ENCODE peak calls at places on chromosomes 2 and 18, in ten cellular contexts. One of them, this sample, is unnamed.

GRCh38 chr2:238095143-238095542 is 5.0 kb upstream of the ESPNL start:
- DNase-seq in HuH-7.5: no peak
- DNase-seq in ELR: no peak
- DNase-seq in T-helper 9 cell: no peak
- DNase-seq in dorsolateral prefrontal cortex: no peak
- DNase-seq in left colon: no peak
- DNase-seq in stimulated activated CD8-positive, alpha-beta memory T cell treated with anti-CD3 and anti-CD28 coated beads, Interleukin-15, amount 100 ng/mL, for 1 hour: no peak
- DNase-seq in epithelial cell of proximal tubule: no peak
- DNase-seq in foreskin fibroblast: no peak
- DNase-seq in skeletal muscle cell: no peak
- DNase-seq in this sample: no peak

GRCh38 chr2:97982621-97983020 is 13.1 kb downstream of the TMEM131 start:
- DNase-seq in HuH-7.5: no peak
- DNase-seq in ELR: peak
- DNase-seq in T-helper 9 cell: no peak
- DNase-seq in dorsolateral prefrontal cortex: no peak
- DNase-seq in left colon: no peak
- DNase-seq in stimulated activated CD8-positive, alpha-beta memory T cell treated with anti-CD3 and anti-CD28 coated beads, Interleukin-15, amount 100 ng/mL, for 1 hour: no peak
- DNase-seq in epithelial cell of proximal tubule: no peak
- DNase-seq in foreskin fibroblast: peak
- DNase-seq in skeletal muscle cell: no peak
- DNase-seq in this sample: no peak

GRCh38 chr2:205270689-205271088 is 411.6 kb upstream of the NRP2 start:
- DNase-seq in HuH-7.5: no peak
- DNase-seq in ELR: no peak
- DNase-seq in T-helper 9 cell: no peak
- DNase-seq in dorsolateral prefrontal cortex: no peak
- DNase-seq in left colon: no peak
- DNase-seq in stimulated activated CD8-positive, alpha-beta memory T cell treated with anti-CD3 and anti-CD28 coated beads, Interleukin-15, amount 100 ng/mL, for 1 hour: no peak
- DNase-seq in epithelial cell of proximal tubule: no peak
- DNase-seq in foreskin fibroblast: no peak
- DNase-seq in skeletal muscle cell: no peak
- DNase-seq in this sample: no peak

GRCh38 chr18:5456577-5457466 is 87.0 kb downstream of the EPB41L3 start:
- DNase-seq in HuH-7.5: no peak
- DNase-seq in ELR: no peak
- DNase-seq in T-helper 9 cell: no peak
- DNase-seq in dorsolateral prefrontal cortex: no peak
- DNase-seq in left colon: no peak
- DNase-seq in stimulated activated CD8-positive, alpha-beta memory T cell treated with anti-CD3 and anti-CD28 coated beads, Interleukin-15, amount 100 ng/mL, for 1 hour: no peak
- DNase-seq in epithelial cell of proximal tubule: no peak
- DNase-seq in foreskin fibroblast: no peak
- DNase-seq in skeletal muscle cell: peak
- DNase-seq in this sample: no peak

GRCh38 chr18:45050712-45051639 is 370.3 kb downstream of the SETBP1 start:
- DNase-seq in HuH-7.5: no peak
- DNase-seq in ELR: peak
- DNase-seq in T-helper 9 cell: no peak
- DNase-seq in dorsolateral prefrontal cortex: no peak
- DNase-seq in left colon: no peak
- DNase-seq in stimulated activated CD8-positive, alpha-beta memory T cell treated with anti-CD3 and anti-CD28 coated beads, Interleukin-15, amount 100 ng/mL, for 1 hour: no peak
- DNase-seq in epithelial cell of proximal tubule: no peak
- DNase-seq in foreskin fibroblast: peak
- DNase-seq in skeletal muscle cell: peak
- DNase-seq in this sample: peak

GRCh38 chr2:178258916-178259315 is 64.6 kb downstream of the OSBPL6 start:
- DNase-seq in HuH-7.5: no peak
- DNase-seq in ELR: peak
- DNase-seq in T-helper 9 cell: no peak
- DNase-seq in dorsolateral prefrontal cortex: no peak
- DNase-seq in left colon: no peak
- DNase-seq in stimulated activated CD8-positive, alpha-beta memory T cell treated with anti-CD3 and anti-CD28 coated beads, Interleukin-15, amount 100 ng/mL, for 1 hour: no peak
- DNase-seq in epithelial cell of proximal tubule: no peak
- DNase-seq in foreskin fibroblast: no peak
- DNase-seq in skeletal muscle cell: no peak
- DNase-seq in this sample: no peak

GRCh38 chr18:79378416-79379250 is 17.1 kb upstream of the NFATC1 start:
- DNase-seq in HuH-7.5: no peak
- DNase-seq in ELR: peak
- DNase-seq in T-helper 9 cell: peak
- DNase-seq in dorsolateral prefrontal cortex: peak
- DNase-seq in left colon: peak
- DNase-seq in stimulated activated CD8-positive, alpha-beta memory T cell treated with anti-CD3 and anti-CD28 coated beads, Interleukin-15, amount 100 ng/mL, for 1 hour: peak
- DNase-seq in epithelial cell of proximal tubule: no peak
- DNase-seq in foreskin fibroblast: peak
- DNase-seq in skeletal muscle cell: no peak
- DNase-seq in this sample: peak

GRCh38 chr2:74833418-74834233 is at the start of gene HK2:
- DNase-seq in HuH-7.5: peak
- DNase-seq in ELR: peak
- DNase-seq in T-helper 9 cell: peak
- DNase-seq in dorsolateral prefrontal cortex: peak
- DNase-seq in left colon: peak
- DNase-seq in stimulated activated CD8-positive, alpha-beta memory T cell treated with anti-CD3 and anti-CD28 coated beads, Interleukin-15, amount 100 ng/mL, for 1 hour: peak
- DNase-seq in epithelial cell of proximal tubule: no peak
- DNase-seq in foreskin fibroblast: peak
- DNase-seq in skeletal muscle cell: peak
- DNase-seq in this sample: no peak

GRCh38 chr2:40165503-40165867 is 286.4 kb downstream of the SLC8A1 start:
- DNase-seq in HuH-7.5: no peak
- DNase-seq in ELR: no peak
- DNase-seq in T-helper 9 cell: no peak
- DNase-seq in dorsolateral prefrontal cortex: no peak
- DNase-seq in left colon: no peak
- DNase-seq in stimulated activated CD8-positive, alpha-beta memory T cell treated with anti-CD3 and anti-CD28 coated beads, Interleukin-15, amount 100 ng/mL, for 1 hour: no peak
- DNase-seq in epithelial cell of proximal tubule: no peak
- DNase-seq in foreskin fibroblast: no peak
- DNase-seq in skeletal muscle cell: no peak
- DNase-seq in this sample: no peak

GRCh38 chr2:60794271-60794863 is 38.3 kb downstream of the PAPOLG start:
- DNase-seq in HuH-7.5: peak
- DNase-seq in ELR: peak
- DNase-seq in T-helper 9 cell: no peak
- DNase-seq in dorsolateral prefrontal cortex: no peak
- DNase-seq in left colon: no peak
- DNase-seq in stimulated activated CD8-positive, alpha-beta memory T cell treated with anti-CD3 and anti-CD28 coated beads, Interleukin-15, amount 100 ng/mL, for 1 hour: no peak
- DNase-seq in epithelial cell of proximal tubule: no peak
- DNase-seq in foreskin fibroblast: no peak
- DNase-seq in skeletal muscle cell: no peak
- DNase-seq in this sample: peak

GRCh38 chr2:11022874-11023273 is 111.1 kb downstream of the KCNF1 start:
- DNase-seq in HuH-7.5: no peak
- DNase-seq in ELR: no peak
- DNase-seq in T-helper 9 cell: no peak
- DNase-seq in dorsolateral prefrontal cortex: no peak
- DNase-seq in left colon: no peak
- DNase-seq in stimulated activated CD8-positive, alpha-beta memory T cell treated with anti-CD3 and anti-CD28 coated beads, Interleukin-15, amount 100 ng/mL, for 1 hour: no peak
- DNase-seq in epithelial cell of proximal tubule: peak
- DNase-seq in foreskin fibroblast: no peak
- DNase-seq in skeletal muscle cell: no peak
- DNase-seq in this sample: no peak

GRCh38 chr2:217801115-217801531 is 201.7 kb downstream of the TNS1 start:
- DNase-seq in HuH-7.5: no peak
- DNase-seq in ELR: no peak
- DNase-seq in T-helper 9 cell: no peak
- DNase-seq in dorsolateral prefrontal cortex: no peak
- DNase-seq in left colon: peak
- DNase-seq in stimulated activated CD8-positive, alpha-beta memory T cell treated with anti-CD3 and anti-CD28 coated beads, Interleukin-15, amount 100 ng/mL, for 1 hour: no peak
- DNase-seq in epithelial cell of proximal tubule: no peak
- DNase-seq in foreskin fibroblast: no peak
- DNase-seq in skeletal muscle cell: no peak
- DNase-seq in this sample: no peak

GRCh38 chr2:145919507-145919906 is 1399.6 kb upstream of the ZEB2 start:
- DNase-seq in HuH-7.5: no peak
- DNase-seq in ELR: peak
- DNase-seq in T-helper 9 cell: no peak
- DNase-seq in dorsolateral prefrontal cortex: no peak
- DNase-seq in left colon: no peak
- DNase-seq in stimulated activated CD8-positive, alpha-beta memory T cell treated with anti-CD3 and anti-CD28 coated beads, Interleukin-15, amount 100 ng/mL, for 1 hour: no peak
- DNase-seq in epithelial cell of proximal tubule: no peak
- DNase-seq in foreskin fibroblast: no peak
- DNase-seq in skeletal muscle cell: no peak
- DNase-seq in this sample: no peak

GRCh38 chr2:94995516-94995915 is 30.0 kb upstream of the MAL start:
- DNase-seq in HuH-7.5: no peak
- DNase-seq in ELR: no peak
- DNase-seq in T-helper 9 cell: no peak
- DNase-seq in dorsolateral prefrontal cortex: peak
- DNase-seq in left colon: no peak
- DNase-seq in stimulated activated CD8-positive, alpha-beta memory T cell treated with anti-CD3 and anti-CD28 coated beads, Interleukin-15, amount 100 ng/mL, for 1 hour: no peak
- DNase-seq in epithelial cell of proximal tubule: no peak
- DNase-seq in foreskin fibroblast: no peak
- DNase-seq in skeletal muscle cell: no peak
- DNase-seq in this sample: no peak

GRCh38 chr2:46327627-46328026 is 30.4 kb downstream of the EPAS1 start:
- DNase-seq in HuH-7.5: no peak
- DNase-seq in ELR: no peak
- DNase-seq in T-helper 9 cell: no peak
- DNase-seq in dorsolateral prefrontal cortex: no peak
- DNase-seq in left colon: no peak
- DNase-seq in stimulated activated CD8-positive, alpha-beta memory T cell treated with anti-CD3 and anti-CD28 coated beads, Interleukin-15, amount 100 ng/mL, for 1 hour: no peak
- DNase-seq in epithelial cell of proximal tubule: no peak
- DNase-seq in foreskin fibroblast: no peak
- DNase-seq in skeletal muscle cell: no peak
- DNase-seq in this sample: no peak

GRCh38 chr2:119810039-119810630 is 50.4 kb downstream of the PTPN4 start:
- DNase-seq in HuH-7.5: no peak
- DNase-seq in ELR: no peak
- DNase-seq in T-helper 9 cell: no peak
- DNase-seq in dorsolateral prefrontal cortex: no peak
- DNase-seq in left colon: no peak
- DNase-seq in stimulated activated CD8-positive, alpha-beta memory T cell treated with anti-CD3 and anti-CD28 coated beads, Interleukin-15, amount 100 ng/mL, for 1 hour: no peak
- DNase-seq in epithelial cell of proximal tubule: no peak
- DNase-seq in foreskin fibroblast: no peak
- DNase-seq in skeletal muscle cell: no peak
- DNase-seq in this sample: no peak

GRCh38 chr18:45785015-45785597 is 40.4 kb upstream of the SIGLEC15 start:
- DNase-seq in HuH-7.5: no peak
- DNase-seq in ELR: no peak
- DNase-seq in T-helper 9 cell: no peak
- DNase-seq in dorsolateral prefrontal cortex: no peak
- DNase-seq in left colon: no peak
- DNase-seq in stimulated activated CD8-positive, alpha-beta memory T cell treated with anti-CD3 and anti-CD28 coated beads, Interleukin-15, amount 100 ng/mL, for 1 hour: no peak
- DNase-seq in epithelial cell of proximal tubule: no peak
- DNase-seq in foreskin fibroblast: no peak
- DNase-seq in skeletal muscle cell: no peak
- DNase-seq in this sample: no peak

GRCh38 chr18:46374850-46375249 is 270.7 kb downstream of the HAUS1 start:
- DNase-seq in HuH-7.5: no peak
- DNase-seq in ELR: no peak
- DNase-seq in T-helper 9 cell: no peak
- DNase-seq in dorsolateral prefrontal cortex: no peak
- DNase-seq in left colon: no peak
- DNase-seq in stimulated activated CD8-positive, alpha-beta memory T cell treated with anti-CD3 and anti-CD28 coated beads, Interleukin-15, amount 100 ng/mL, for 1 hour: no peak
- DNase-seq in epithelial cell of proximal tubule: no peak
- DNase-seq in foreskin fibroblast: no peak
- DNase-seq in skeletal muscle cell: no peak
- DNase-seq in this sample: no peak

This sample was measured in astrocyte of the cerebellum.